ENCODE peak calls at places on chromosome 16, in six cellular contexts. K, N, X, U, D and I are unnamed samples.

GRCh38 chr16:68486671-68487495 is 38.6 kb upstream of the SMPD3 start:
- DNase-seq in K (no peak), N (no peak), X (no peak), U (peak), D (no peak), I (no peak)

GRCh38 chr16:63289834-63290460 is 1253.7 kb upstream of the CDH8 start:
- DNase-seq in K (peak), N (no peak), X (peak), U (peak), D (peak), I (peak)

GRCh38 chr16:68246671-68247070 is 1.5 kb downstream of the PLA2G15 start:
- DNase-seq in K (no peak), N (no peak), X (no peak), U (no peak), D (no peak), I (peak)

GRCh38 chr16:53740933-53741531 is 37.1 kb downstream of the FTO start:
- DNase-seq in K (no peak), N (no peak), X (no peak), U (no peak), D (peak), I (no peak)

GRCh38 chr16:47057631-47057996 is 84.1 kb upstream of the DNAJA2 start:
- DNase-seq in K (no peak), N (no peak), X (no peak), U (no peak), D (no peak), I (no peak)

GRCh38 chr16:88196471-88197400 is 186.0 kb upstream of the ZNF469 start:
- DNase-seq in K (no peak), N (no peak), X (no peak), U (no peak), D (no peak), I (no peak)

GRCh38 chr16:55048745-55049144 is 118.1 kb downstream of the IRX5 start:
- DNase-seq in K (no peak), N (no peak), X (no peak), U (no peak), D (no peak), I (no peak)

GRCh38 chr16:70778901-70779309 is 22.1 kb downstream of the VAC14 start:
- DNase-seq in K (peak), N (no peak), X (peak), U (peak), D (peak), I (no peak)

GRCh38 chr16:60137891-60138290 is 1403.8 kb upstream of the GOT2 start:
- DNase-seq in K (no peak), N (no peak), X (no peak), U (no peak), D (no peak), I (no peak)

GRCh38 chr16:50245417-50246298 is 20.7 kb upstream of the ADCY7 start:
- DNase-seq in K (peak), N (no peak), X (peak), U (peak), D (peak), I (peak)

GRCh38 chr16:30141750-30142149 is 18.7 kb upstream of the MAPK3 start:
- DNase-seq in K (no peak), N (no peak), X (no peak), U (no peak), D (peak), I (no peak)

GRCh38 chr16:71367243-71367976 is 8.9 kb downstream of the CALB2 start:
- DNase-seq in K (peak), N (peak), X (peak), U (peak), D (peak), I (peak)

GRCh38 chr16:50166511-50167500 is 13.7 kb downstream of the TENT4B start:
- DNase-seq in K (no peak), N (no peak), X (no peak), U (peak), D (peak), I (peak)

GRCh38 chr16:49556252-49557069 is 182.9 kb downstream of the C16orf78 start:
- DNase-seq in K (peak), N (no peak), X (peak), U (peak), D (peak), I (peak)

GRCh38 chr16:66705790-66706505 is 9.4 kb upstream of the CMTM4 start:
- DNase-seq in K (no peak), N (no peak), X (no peak), U (peak), D (no peak), I (no peak)

GRCh38 chr16:84737658-84738057 is 37.9 kb downstream of the USP10 start:
- DNase-seq in K (no peak), N (no peak), X (no peak), U (no peak), D (no peak), I (no peak)

GRCh38 chr16:9499921-9500593 is 408.6 kb downstream of the HAPSTR1 start:
- DNase-seq in K (no peak), N (no peak), X (no peak), U (no peak), D (no peak), I (no peak)

GRCh38 chr16:88846088-88846487 is 10.7 kb downstream of the GALNS start:
- DNase-seq in K (no peak), N (no peak), X (peak), U (no peak), D (no peak), I (no peak)

GRCh38 chr16:67673712-67674580 is 7.3 kb downstream of the C16orf86 start:
- DNase-seq in K (no peak), N (no peak), X (no peak), U (peak), D (no peak), I (no peak)

GRCh38 chr16:3149630-3150345 is 15.0 kb downstream of the ZNF213 start:
- DNase-seq in K (peak), N (no peak), X (peak), U (peak), D (no peak), I (peak)

GRCh38 chr16:64621616-64622015 is 500.2 kb downstream of the CDH11 start:
- DNase-seq in K (no peak), N (no peak), X (no peak), U (no peak), D (no peak), I (no peak)

GRCh38 chr16:23252310-23252709 is 49.8 kb upstream of the SCNN1B start:
- DNase-seq in K (no peak), N (no peak), X (no peak), U (no peak), D (no peak), I (no peak)

DNA sequence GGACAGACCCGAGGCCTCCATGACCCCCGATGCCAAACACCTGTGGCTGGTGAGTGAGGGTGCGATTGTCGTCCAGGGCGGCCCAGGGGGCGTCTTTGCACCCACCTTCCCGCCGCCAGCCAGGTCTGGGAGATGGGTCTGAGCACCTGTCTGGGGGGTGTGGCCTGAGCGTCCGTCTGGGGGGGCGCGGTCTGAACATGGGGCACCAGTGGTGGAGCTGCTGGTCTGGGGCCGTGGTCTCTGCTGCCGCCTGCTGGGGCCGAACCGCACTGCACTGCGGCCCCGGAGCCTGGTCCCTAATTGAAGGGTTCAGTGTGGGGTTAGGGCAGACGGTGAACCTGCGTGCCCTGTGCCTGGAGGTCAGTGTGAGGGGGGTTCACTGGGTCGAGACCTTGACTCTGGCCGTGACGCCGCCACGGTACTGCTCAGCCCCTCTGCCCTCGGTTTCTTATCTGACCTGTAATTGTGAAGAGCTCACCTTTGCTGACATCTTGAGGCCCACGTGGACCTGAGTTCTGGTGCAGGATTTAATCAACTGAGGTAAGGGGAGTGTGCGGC is 12.6 kb upstream of the TCF25 start:
- DNase-seq in K (peak), N (no peak), X (peak), U (peak), D (peak), I (peak)
- TF ChIP-seq MYC in K (no peak), N (no peak), X (no peak), U (no peak), D (no peak), I (no peak)

GRCh38 chr16:4293822-4294457 is 21.1 kb upstream of the TFAP4 start:
- DNase-seq in K (peak), N (no peak), X (peak), U (peak), D (no peak), I (no peak)
- TF ChIP-seq MYC in K (no peak), N (no peak), X (no peak), U (no peak), D (no peak), I (no peak)

GRCh38 chr16:51450913-51451312 is 299.8 kb upstream of the SALL1 start:
- DNase-seq in K (no peak), N (no peak), X (no peak), U (no peak), D (no peak), I (no peak)
- TF ChIP-seq MYC in K (no peak), N (no peak), X (no peak), U (no peak), D (no peak), I (no peak)

GRCh38 chr16:11614587-11615175 is 28.0 kb upstream of the LITAF start:
- DNase-seq in K (no peak), N (no peak), X (no peak), U (no peak), D (no peak), I (no peak)
- TF ChIP-seq MYC in K (no peak), N (no peak), X (no peak), U (no peak), D (no peak), I (no peak)

DNA sequence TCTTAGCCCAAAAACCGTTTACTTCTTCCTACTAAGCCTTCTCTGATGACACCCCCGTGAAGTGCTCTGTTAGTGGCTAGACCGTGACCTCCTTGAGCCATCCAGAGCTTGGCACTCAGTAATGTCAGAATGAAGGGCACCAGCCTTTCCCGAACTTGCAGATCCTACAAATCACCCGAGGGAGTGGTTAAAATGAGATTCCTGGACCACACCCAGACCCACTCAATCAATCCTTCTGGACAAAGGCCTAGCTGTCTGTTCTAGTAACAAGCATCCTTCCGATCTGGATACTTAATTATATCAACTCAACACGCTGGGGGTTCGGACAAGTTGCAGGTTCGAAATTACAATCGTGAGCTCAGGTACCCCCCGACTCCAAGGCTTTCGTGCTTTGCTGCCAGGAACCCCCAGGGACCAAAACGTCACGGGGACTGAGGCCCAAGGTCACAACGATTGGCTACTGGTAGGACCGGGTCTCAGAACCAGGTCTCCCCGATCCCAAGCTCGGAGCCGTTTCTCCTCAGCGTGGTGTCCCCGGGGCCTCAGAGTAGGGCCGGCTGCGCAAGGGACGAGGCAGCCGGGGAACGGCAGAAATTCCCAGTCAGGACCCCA is 549 bp downstream of the CIAPIN1 start:
- DNase-seq in K (peak), N (no peak), X (peak), U (peak), D (no peak), I (peak)
- TF ChIP-seq MYC in K (no peak), N (no peak), X (no peak), U (no peak), D (no peak), I (no peak)

GRCh38 chr16:48501516-48502377 is 108.2 kb downstream of the N4BP1 start:
- DNase-seq in K (peak), N (no peak), X (peak), U (no peak), D (no peak), I (no peak)

GRCh38 chr16:48497932-48498760 is 111.8 kb downstream of the N4BP1 start:
- DNase-seq in K (no peak), N (no peak), X (no peak), U (no peak), D (no peak), I (no peak)

GRCh38 chr16:48498761-48499600 is 111.0 kb downstream of the N4BP1 start:
- DNase-seq in K (peak), N (no peak), X (no peak), U (peak), D (peak), I (peak)

GRCh38 chr16:48500981-48501380 is 109.0 kb downstream of the N4BP1 start:
- DNase-seq in K (no peak), N (no peak), X (no peak), U (no peak), D (no peak), I (no peak)

GRCh38 chr16:48499822-48500440 is 110.0 kb downstream of the N4BP1 start:
- DNase-seq in K (peak), N (no peak), X (no peak), U (peak), D (no peak), I (no peak)
- TF ChIP-seq MYC in K (no peak), N (no peak), X (no peak), U (no peak), D (no peak), I (no peak)

DNA sequence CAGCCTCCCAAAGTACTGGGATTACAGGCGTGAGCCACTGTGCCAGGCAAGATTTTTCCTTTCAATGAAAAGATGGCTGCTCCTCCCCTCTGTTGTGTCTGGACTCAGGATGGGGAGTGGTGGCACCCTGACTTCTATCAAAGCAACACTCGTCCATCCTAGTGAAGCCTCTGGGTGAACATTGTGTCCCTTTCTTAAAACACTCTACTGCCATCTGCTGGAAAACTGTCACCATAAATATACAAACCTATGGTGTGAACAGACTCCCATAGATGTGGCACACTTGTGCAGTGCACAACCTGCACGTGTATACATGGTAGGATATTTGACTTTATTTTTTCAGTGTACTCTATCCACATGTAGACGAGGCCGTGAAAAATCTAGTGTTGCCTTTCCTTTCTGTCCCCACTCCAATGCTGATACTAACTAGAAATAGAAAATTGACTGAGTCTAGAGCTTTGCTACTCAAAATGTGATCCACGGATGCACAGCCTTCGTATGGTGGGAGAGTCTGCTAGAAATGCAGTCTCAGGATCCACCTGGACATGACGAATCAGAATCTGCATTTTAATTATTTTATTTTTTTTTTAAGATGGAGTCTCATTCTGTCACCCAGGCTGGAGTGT is 55.9 kb upstream of the PLCG2 start:
- DNase-seq in K (peak), N (peak), X (peak), U (peak), D (peak), I (peak)
- TF ChIP-seq MYC in K (no peak), N (no peak), X (no peak), U (no peak), D (no peak), I (no peak)

GRCh38 chr16:86231996-86232350 is 278.4 kb upstream of the FOXF1 start:
- DNase-seq in K (no peak), N (no peak), X (no peak), U (no peak), D (no peak), I (no peak)
- TF ChIP-seq MYC in K (no peak), N (no peak), X (no peak), U (no peak), D (no peak), I (no peak)